ENCODE peak calls at places on chromosomes 5 and 9, in six cellular contexts. V is EL; S is lower leg skin; W is activated CD8-positive, alpha-beta T cell treated with anti-CD3 and anti-CD28 coated beads for 36 hours; X is retinal pigment epithelial cell; N is activated naive CD8-positive, alpha-beta T cell treated with anti-CD3 and anti-CD28 coated beads for 36 hours. R is an unnamed sample.

GRCh38 chr9:114382951-114383865 is 4.6 kb downstream of the AKNA start:
- DNase-seq in V (no peak), S (no peak), W (peak; percentile 94), X (no peak), N (peak; percentile 87), R (no peak)

GRCh38 chr5:96973561-96974401 is 37.9 kb downstream of the LNPEP start:
- DNase-seq in V (no peak), S (no peak), W (no peak), X (no peak), N (no peak), R (no peak)

GRCh38 chr5:169088032-169088726 is 212.8 kb downstream of the SLIT3 start:
- DNase-seq in V (no peak), S (no peak), W (no peak), X (no peak), N (no peak), R (no peak)

GRCh38 chr9:3436629-3437028 is 89.2 kb downstream of the RFX3 start:
- DNase-seq in V (peak; percentile 52), S (no peak), W (no peak), X (no peak), N (no peak), R (no peak)

GRCh38 chr5:103743455-103743854 is 180.9 kb upstream of the NUDT12 start:
- DNase-seq in V (no peak), S (no peak), W (no peak), X (no peak), N (no peak), R (no peak)

GRCh38 chr9:137406876-137407589 is 15.9 kb downstream of the EXD3 start:
- DNase-seq in V (peak; percentile 57), S (no peak), W (peak; percentile 79), X (no peak), N (peak; percentile 78), R (peak; percentile 68)

GRCh38 chr5:54457094-54457531 is 1.6 kb downstream of the HSPB3 start:
- DNase-seq in V (peak; percentile 79), S (peak; percentile 23), W (no peak), X (peak; percentile 68), N (no peak), R (peak; percentile 40)

GRCh38 chr5:163705983-163706771 is 200.8 kb downstream of the MAT2B start:
- DNase-seq in V (peak; percentile 72), S (no peak), W (no peak), X (no peak), N (no peak), R (no peak)

GRCh38 chr5:41785061-41785460 is 85.2 kb downstream of the OXCT1 start:
- DNase-seq in V (no peak), S (no peak), W (no peak), X (no peak), N (no peak), R (no peak)

R was measured in NT2/D1.